ENCODE peak calls at places on chromosomes 5 and 9, in six cellular contexts. S is lower lobe of right lung, B is cardiac muscle cell, T is heart right ventricle, X is AG04450, P is kidney epithelial cell. K is an unnamed sample.

GRCh38 chr5:154972476-154973080 is 31.7 kb downstream of the MRPL22 start:
- DNase-seq in S (no peak), B (peak), T (no peak), X (no peak), P (no peak), K (peak)

GRCh38 chr9:99445377-99445891 is 223.4 kb downstream of the SEC61B start:
- DNase-seq in S (no peak), B (peak), T (peak), X (peak), P (peak), K (no peak)

GRCh38 chr5:133421394-133421793 is 190.9 kb downstream of the FSTL4 start:
- DNase-seq in S (no peak), B (peak), T (no peak), X (no peak), P (no peak), K (peak)

GRCh38 chr9:129750010-129750409 is 2.8 kb downstream of the PTGES start:
- DNase-seq in S (no peak), B (no peak), T (no peak), X (no peak), P (peak), K (no peak)

GRCh38 chr5:180568914-180569313 is 22.4 kb downstream of the SCGB3A1 start:
- DNase-seq in S (no peak), B (no peak), T (no peak), X (no peak), P (no peak), K (no peak)

GRCh38 chr5:149735066-149735465 is 5.0 kb downstream of the PPARGC1B start:
- DNase-seq in S (no peak), B (no peak), T (no peak), X (no peak), P (no peak), K (no peak)

GRCh38 chr9:89340332-89340731 is 22.0 kb downstream of the SECISBP2 start:
- DNase-seq in S (no peak), B (no peak), T (no peak), X (no peak), P (no peak), K (no peak)

GRCh38 chr5:39158127-39158593 is 61.2 kb downstream of the FYB1 start:
- DNase-seq in S (peak), B (no peak), T (peak), X (no peak), P (no peak), K (no peak)

GRCh38 chr9:101458955-101459631 is 23.5 kb upstream of the ALDOB start:
- DNase-seq in S (no peak), B (peak), T (no peak), X (peak), P (no peak), K (no peak)

GRCh38 chr5:169300468-169301385 is at the start of gene SLIT3:
- DNase-seq in S (no peak), B (peak), T (peak), X (no peak), P (peak), K (peak)
- TF ChIP-seq CTCF in S (no peak), B (no peak), T (no peak), X (no peak), P (no peak), K (no peak)

GRCh38 chr5:85077581-85077980 is 692.9 kb upstream of the EDIL3 start:
- DNase-seq in S (no peak), B (no peak), T (no peak), X (no peak), P (no peak), K (no peak)
- TF ChIP-seq CTCF in S (no peak), B (no peak), T (no peak), X (no peak), P (no peak), K (no peak)

GRCh38 chr5:83077662-83078261 is 415 bp downstream of the XRCC4 start:
- DNase-seq in S (no peak), B (peak), T (no peak), X (no peak), P (no peak), K (peak)

GRCh38 chr5:83071286-83071685 is 5.9 kb downstream of the TMEM167A start:
- DNase-seq in S (no peak), B (no peak), T (no peak), X (no peak), P (no peak), K (no peak)

GRCh38 chr5:83072946-83073345 is 4.2 kb downstream of the TMEM167A start:
- DNase-seq in S (no peak), B (no peak), T (no peak), X (no peak), P (no peak), K (no peak)

GRCh38 chr5:83082750-83083149 is 5.4 kb downstream of the XRCC4 start:
- DNase-seq in S (no peak), B (no peak), T (no peak), X (no peak), P (no peak), K (no peak)

DNA sequence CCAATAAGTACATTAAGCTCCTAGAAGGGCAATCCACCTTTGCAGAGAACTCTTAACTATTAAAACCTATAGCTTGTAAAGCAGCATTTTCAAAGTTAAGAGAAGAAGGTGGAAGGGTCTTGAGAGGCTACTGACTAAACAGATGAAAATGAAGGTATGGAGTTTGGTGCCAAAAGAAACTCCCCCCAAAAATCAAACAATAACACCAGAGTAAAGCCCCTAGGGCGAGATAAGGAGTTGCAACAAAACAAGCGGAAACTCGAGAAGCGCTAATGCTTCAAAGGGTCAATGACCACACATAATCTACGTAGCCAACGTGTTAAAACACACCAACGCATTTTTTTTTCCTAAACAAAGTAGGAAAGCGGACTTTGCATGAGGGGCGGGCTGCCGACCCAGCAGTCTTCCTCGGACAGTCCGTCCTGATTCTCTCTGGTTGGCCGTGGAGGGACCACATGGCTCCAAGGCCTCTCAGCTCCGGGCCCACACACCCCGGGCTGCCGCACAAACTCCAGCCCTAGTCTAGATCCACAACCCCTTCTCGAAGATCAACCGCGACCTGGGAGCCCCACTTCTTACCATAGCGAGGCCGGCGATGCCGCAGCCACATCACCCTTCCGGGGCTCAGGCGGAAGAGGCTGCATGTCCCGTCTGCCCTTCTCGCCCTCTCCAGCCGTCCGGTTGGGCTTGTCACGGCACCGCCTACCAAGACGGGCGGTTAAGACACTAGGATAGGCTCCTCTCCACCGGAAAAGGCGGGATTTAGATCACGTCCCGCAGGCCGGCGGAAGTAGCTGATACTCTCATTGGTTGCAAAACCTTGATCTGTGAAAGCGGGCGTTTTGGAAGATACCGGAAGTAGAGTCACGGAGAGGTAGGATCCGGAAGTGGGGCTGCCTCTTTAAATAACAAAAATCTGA is at the start of the genes TMEM167A and XRCC4:
- DNase-seq in S (peak), B (peak), T (peak), X (peak), P (peak), K (peak)
- TF ChIP-seq CTCF in S (no peak), B (no peak), T (no peak), X (no peak), P (no peak), K (no peak)

GRCh38 chr5:178306430-178307225 is 74.0 kb upstream of the PHYKPL start:
- DNase-seq in S (peak), B (no peak), T (peak), X (no peak), P (no peak), K (no peak)
- TF ChIP-seq CTCF in S (no peak), B (no peak), T (no peak), X (no peak), P (no peak), K (no peak)

K was measured in glutamatergic neuron.